ENCODE peak calls at places on chromosomes 11 and 22, in nine cellular contexts. O is type B pancreatic cell, I is lower leg skin, B is HFFc6, S is fibroblast of lung, X is AG04450, E is GM20000, W is heart left ventricle, M is cardiac fibroblast. P is an unnamed sample.

GRCh38 chr11:85822814-85823213 is 11.9 kb upstream of the SYTL2 start:
- DNase-seq in O (no peak), B (peak), X (no peak), M (no peak), I (no peak), S (peak), E (no peak), W (no peak), P (no peak)

GRCh38 chr11:118744001-118744400 is 47.0 kb downstream of the DDX6 start:
- DNase-seq in X (no peak), S (no peak), E (no peak), I (no peak), B (no peak), W (no peak), M (no peak), O (no peak), P (no peak)

GRCh38 chr22:43858156-43858895 is 4.0 kb downstream of the SULT4A1 start:
- DNase-seq in B (no peak), I (peak), E (no peak), S (no peak), M (no peak), W (no peak), O (no peak), X (no peak), P (no peak)

GRCh38 chr11:96278039-96278897 is 64.7 kb downstream of the MAML2 start:
- DNase-seq in X (no peak), E (no peak), W (no peak), M (no peak), S (peak), I (no peak), O (no peak), B (no peak), P (no peak)

GRCh38 chr22:44344407-44344806 is 31.7 kb upstream of the SHISAL1 start:
- DNase-seq in B (no peak), I (no peak), M (no peak), W (no peak), O (no peak), S (no peak), X (no peak), E (no peak), P (no peak)

GRCh38 chr11:8256271-8257002 is 7.2 kb downstream of the LMO1 start:
- DNase-seq in O (peak), W (no peak), E (no peak), I (peak), X (no peak), M (no peak), B (no peak), S (no peak), P (no peak)

GRCh38 chr11:11583801-11584445 is 37.9 kb downstream of the GALNT18 start:
- DNase-seq in I (no peak), E (no peak), B (no peak), W (peak), X (no peak), M (no peak), O (no peak), S (no peak), P (no peak)

GRCh38 chr11:68214173-68215086 is 1.3 kb upstream of the KMT5B start:
- DNase-seq in W (no peak), M (no peak), S (peak), I (peak), B (no peak), O (no peak), E (no peak), X (no peak), P (peak)

GRCh38 chr22:26561756-26562417 is 28.0 kb downstream of the TPST2 start:
- DNase-seq in O (no peak), W (peak), B (no peak), S (no peak), E (no peak), M (no peak), X (no peak), I (no peak), P (no peak)

GRCh38 chr22:19057539-19057938 is 64.7 kb downstream of the DGCR2 start:
- DNase-seq in E (no peak), X (no peak), I (peak), M (no peak), W (no peak), O (no peak), B (no peak), S (no peak), P (no peak)

GRCh38 chr22:19059481-19060278 is 62.5 kb downstream of the DGCR2 start:
- DNase-seq in B (no peak), I (peak), X (no peak), M (no peak), E (no peak), O (peak), W (no peak), S (no peak), P (no peak)

GRCh38 chr22:19057999-19058491 is 64.2 kb downstream of the DGCR2 start:
- DNase-seq in I (peak), M (no peak), B (no peak), O (peak), X (no peak), W (no peak), S (no peak), E (no peak), P (no peak)

GRCh38 chr22:19060356-19061009 is 61.7 kb downstream of the DGCR2 start:
- DNase-seq in O (peak), E (no peak), S (peak), M (no peak), I (peak), W (no peak), B (peak), X (peak), P (no peak)

DNA sequence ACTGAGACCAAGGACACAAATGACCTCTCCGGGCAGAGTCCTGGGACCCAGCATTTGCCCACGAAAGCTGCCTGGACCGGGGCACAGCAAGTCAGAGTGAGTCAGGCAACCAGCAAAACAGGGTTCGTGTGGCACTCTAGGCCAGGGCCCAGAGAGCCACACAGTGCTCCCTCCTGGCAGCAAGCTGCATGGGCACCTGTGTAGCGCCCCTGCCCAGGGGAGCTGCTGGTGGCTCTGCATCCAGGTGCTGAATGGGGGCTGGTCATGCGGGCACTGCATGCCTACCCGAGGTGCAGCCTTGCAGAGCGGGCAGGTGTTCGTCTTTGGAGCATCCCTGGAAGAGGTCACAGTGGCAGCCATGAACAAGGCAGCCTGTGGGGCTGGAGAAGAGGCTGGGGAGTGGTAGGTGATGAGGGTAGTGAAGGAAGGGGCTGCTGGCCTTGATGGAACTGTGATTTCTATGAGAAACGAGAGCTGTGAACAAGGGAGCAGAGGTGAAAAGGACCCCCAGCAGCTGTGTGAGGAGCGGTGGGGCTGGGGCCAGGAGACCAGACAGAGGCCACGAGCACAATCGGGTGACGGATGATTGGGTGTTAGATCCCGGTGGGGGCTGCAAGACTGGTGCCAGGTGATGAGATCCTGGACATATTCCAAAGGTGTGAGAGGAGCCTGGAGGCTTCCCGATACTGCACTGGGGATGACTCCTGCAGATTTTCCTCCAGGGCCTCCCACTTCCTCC is 63.3 kb downstream of the DGCR2 start:
- DNase-seq in B (no peak), E (no peak), M (no peak), X (no peak), O (peak), S (no peak), W (no peak), I (peak), P (no peak)
- TF ChIP-seq CTCF in B (no peak), E (no peak), M (no peak), X (no peak), O (no peak), S (no peak), W (no peak), I (no peak), P (no peak)

GRCh38 chr11:61429346-61429690 is 457 bp downstream of the CPSF7 start:
- DNase-seq in O (peak), W (peak), E (peak), M (peak), X (no peak), B (no peak), S (peak), I (peak), P (peak)
- TF ChIP-seq CTCF in O (peak), W (no peak), E (peak), M (no peak), X (no peak), B (peak), S (no peak), I (no peak), P (peak)

GRCh38 chr11:64644348-64645242 is 53.6 kb downstream of the SLC22A12 start:
- DNase-seq in I (peak), S (no peak), M (no peak), X (no peak), B (no peak), O (no peak), W (no peak), E (peak), P (no peak)
- TF ChIP-seq CTCF in I (no peak), S (no peak), M (no peak), X (no peak), B (peak), O (peak), W (no peak), E (no peak), P (peak)

DNA sequence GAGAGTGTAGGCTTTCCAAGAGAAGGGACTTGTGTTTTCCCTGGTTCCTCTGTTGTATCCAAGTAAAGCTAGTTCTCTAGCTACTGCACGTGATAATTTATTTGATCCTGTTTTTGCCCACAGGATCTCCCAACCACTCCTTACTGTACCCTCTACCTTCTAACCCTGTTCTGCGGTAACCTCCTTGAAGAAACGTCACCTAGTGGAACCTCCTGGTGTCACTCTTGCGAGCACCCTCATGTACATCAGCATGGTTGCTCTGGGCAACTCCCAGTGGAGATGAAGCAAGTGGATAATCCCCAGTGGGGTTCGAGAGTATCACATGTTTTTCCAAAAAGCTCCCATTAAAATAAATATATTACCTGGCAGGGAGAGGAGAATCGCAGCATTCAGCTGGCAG is 108.9 kb upstream of the CLMP start:
- DNase-seq in E (no peak), M (no peak), S (no peak), O (no peak), B (no peak), I (no peak), W (no peak), X (no peak), P (no peak)
- TF ChIP-seq CTCF in E (no peak), M (no peak), S (no peak), O (no peak), B (no peak), I (no peak), W (no peak), X (no peak), P (peak)

DNA sequence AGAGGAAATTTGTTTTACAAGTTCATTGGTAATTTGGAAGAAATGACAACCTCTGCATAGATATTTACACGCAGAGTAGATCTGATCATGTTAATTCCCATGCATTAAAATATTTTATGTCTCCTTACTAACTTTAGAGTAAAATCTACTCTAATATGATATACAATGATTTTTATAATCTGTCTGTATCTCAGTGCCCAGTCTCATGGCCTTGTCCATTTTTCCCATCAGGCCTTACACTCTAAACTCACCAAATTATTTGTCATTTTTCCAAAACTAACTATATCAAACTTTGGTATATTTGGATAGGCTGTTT is 12.2 kb downstream of the OR10D3 start:
- DNase-seq in M (no peak), O (no peak), B (no peak), E (no peak), X (no peak), S (no peak), W (no peak), I (no peak), P (no peak)
- TF ChIP-seq CTCF in M (no peak), O (no peak), B (no peak), E (no peak), X (no peak), S (no peak), W (no peak), I (no peak), P (no peak)

GRCh38 chr11:46051102-46051501 is 70.2 kb downstream of the PHF21A start:
- DNase-seq in M (no peak), B (no peak), I (no peak), S (no peak), W (no peak), O (no peak), X (no peak), E (no peak), P (no peak)
- TF ChIP-seq CTCF in M (no peak), B (no peak), I (no peak), S (no peak), W (no peak), O (no peak), X (no peak), E (no peak), P (no peak)

DNA sequence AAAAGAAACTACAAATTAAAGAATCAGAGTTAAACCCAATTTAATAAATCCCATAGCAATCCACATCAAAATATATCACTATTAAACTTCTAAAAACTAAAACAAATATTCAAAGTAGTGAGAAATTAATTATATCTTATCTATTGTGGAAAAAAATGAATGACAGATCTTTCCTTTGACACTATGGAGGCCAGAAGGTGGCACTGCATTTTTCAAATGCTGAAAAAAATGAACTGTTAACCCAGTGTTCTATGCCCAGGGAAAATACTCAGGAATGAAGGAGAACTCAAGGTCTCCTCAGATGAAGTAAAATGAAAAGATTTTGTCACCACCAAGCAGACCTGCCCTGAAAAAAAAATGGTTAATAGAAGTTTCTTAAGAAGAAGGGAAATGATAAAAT is 27.7 kb downstream of the TYR start:
- DNase-seq in O (no peak), E (no peak), W (no peak), I (no peak), S (no peak), M (no peak), X (no peak), B (no peak), P (no peak)
- TF ChIP-seq CTCF in O (no peak), E (no peak), W (no peak), I (no peak), S (no peak), M (no peak), X (no peak), B (peak), P (no peak)

GRCh38 chr22:20982563-20982882 is 426 bp downstream of the LZTR1 start:
- DNase-seq in X (no peak), B (no peak), O (no peak), S (no peak), I (no peak), E (no peak), M (no peak), W (no peak), P (no peak)

GRCh38 chr22:20980938-20981722 is 967 bp upstream of the LZTR1 start:
- DNase-seq in O (no peak), B (no peak), W (no peak), E (no peak), I (no peak), M (no peak), S (no peak), X (no peak), P (no peak)

GRCh38 chr22:20980523-20980922 is 1.6 kb upstream of the LZTR1 start:
- DNase-seq in I (no peak), W (no peak), S (no peak), X (no peak), O (no peak), B (no peak), M (no peak), E (no peak), P (no peak)

GRCh38 chr22:20983081-20983745 is 1.1 kb downstream of the LZTR1 start:
- DNase-seq in I (no peak), M (no peak), B (no peak), E (no peak), O (no peak), S (no peak), W (no peak), X (no peak), P (no peak)

GRCh38 chr22:20981787-20982562 is at the start of gene LZTR1:
- DNase-seq in I (peak), M (peak), S (peak), O (peak), X (peak), E (peak), B (peak), W (peak), P (peak)
- TF ChIP-seq CTCF in I (no peak), M (peak), S (peak), O (peak), X (peak), E (peak), B (peak), W (peak), P (peak)